ENCODE peak calls at places on chromosome 15, in seven cellular contexts. One of them, this sample, is unnamed.

GRCh38 chr15:68431037-68431791 is 749 bp downstream of the ITGA11 start:
- DNase-seq in CD8-positive, alpha-beta T cell: peak; percentile 5
- DNase-seq in PC-9: no peak
- DNase-seq in heart right ventricle: peak; percentile 47
- DNase-seq in breast epithelium: peak; percentile 16
- DNase-seq in H9: peak; percentile 44
- DNase-seq in adrenal gland: no peak
- DNase-seq in this sample: no peak

GRCh38 chr15:59532770-59533379 is 78.7 kb upstream of the GCNT3 start:
- DNase-seq in PC-9: no peak
- DNase-seq in adrenal gland: peak; percentile 35
- DNase-seq in H9: no peak
- DNase-seq in breast epithelium: no peak
- DNase-seq in CD8-positive, alpha-beta T cell: no peak
- DNase-seq in heart right ventricle: peak; percentile 12
- DNase-seq in this sample: no peak

GRCh38 chr15:82943176-82943575 is 9.3 kb downstream of the HOMER2 start:
- DNase-seq in adrenal gland: no peak
- DNase-seq in breast epithelium: no peak
- DNase-seq in H9: no peak
- DNase-seq in heart right ventricle: no peak
- DNase-seq in CD8-positive, alpha-beta T cell: no peak
- DNase-seq in PC-9: no peak
- DNase-seq in this sample: no peak

GRCh38 chr15:70062321-70062956 is 35.3 kb downstream of the TLE3 start:
- DNase-seq in CD8-positive, alpha-beta T cell: no peak
- DNase-seq in heart right ventricle: peak; percentile 78
- DNase-seq in H9: no peak
- DNase-seq in PC-9: no peak
- DNase-seq in breast epithelium: peak; percentile 93
- DNase-seq in adrenal gland: peak; percentile 71
- DNase-seq in this sample: peak; percentile 54

GRCh38 chr15:91253605-91254004 is 153.5 kb downstream of the SV2B start:
- DNase-seq in breast epithelium: no peak
- DNase-seq in CD8-positive, alpha-beta T cell: no peak
- DNase-seq in adrenal gland: no peak
- DNase-seq in H9: no peak
- DNase-seq in heart right ventricle: no peak
- DNase-seq in PC-9: no peak
- DNase-seq in this sample: no peak

GRCh38 chr15:22979699-22980188 is 424 bp downstream of the CYFIP1 start:
- DNase-seq in breast epithelium: no peak
- DNase-seq in heart right ventricle: peak; percentile 41
- DNase-seq in adrenal gland: no peak
- DNase-seq in PC-9: no peak
- DNase-seq in H9: no peak
- DNase-seq in CD8-positive, alpha-beta T cell: no peak
- DNase-seq in this sample: no peak

GRCh38 chr15:44394062-44394461 is 33.4 kb upstream of the CTDSPL2 start:
- DNase-seq in breast epithelium: no peak
- DNase-seq in H9: no peak
- DNase-seq in PC-9: no peak
- DNase-seq in CD8-positive, alpha-beta T cell: no peak
- DNase-seq in adrenal gland: no peak
- DNase-seq in heart right ventricle: no peak
- DNase-seq in this sample: no peak

GRCh38 chr15:78012643-78013077 is 64.9 kb downstream of the TBC1D2B start:
- DNase-seq in PC-9: peak; percentile 80
- DNase-seq in H9: no peak
- DNase-seq in CD8-positive, alpha-beta T cell: no peak
- DNase-seq in adrenal gland: peak; percentile 72
- DNase-seq in breast epithelium: no peak
- DNase-seq in heart right ventricle: no peak
- DNase-seq in this sample: no peak

GRCh38 chr15:88627463-88627862 is 6.3 kb downstream of the AEN start:
- DNase-seq in heart right ventricle: no peak
- DNase-seq in breast epithelium: no peak
- DNase-seq in CD8-positive, alpha-beta T cell: peak; percentile 77
- DNase-seq in H9: no peak
- DNase-seq in adrenal gland: no peak
- DNase-seq in PC-9: no peak
- DNase-seq in this sample: no peak

GRCh38 chr15:40506964-40507571 is 36.3 kb downstream of the CHST14 start:
- DNase-seq in PC-9: peak; percentile 47
- DNase-seq in H9: peak; percentile 90
- DNase-seq in heart right ventricle: peak; percentile 79
- DNase-seq in breast epithelium: peak; percentile 42
- DNase-seq in adrenal gland: peak; percentile 81
- DNase-seq in CD8-positive, alpha-beta T cell: peak; percentile 63
- DNase-seq in this sample: peak; percentile 60

GRCh38 chr15:29183071-29183831 is 86.4 kb downstream of the NSMCE3 start:
- DNase-seq in adrenal gland: no peak
- DNase-seq in CD8-positive, alpha-beta T cell: no peak
- DNase-seq in H9: no peak
- DNase-seq in breast epithelium: no peak
- DNase-seq in PC-9: no peak
- DNase-seq in heart right ventricle: no peak
- DNase-seq in this sample: no peak

GRCh38 chr15:35738370-35738769 is 192.4 kb upstream of the DPH6 start:
- DNase-seq in PC-9: no peak
- DNase-seq in heart right ventricle: no peak
- DNase-seq in adrenal gland: no peak
- DNase-seq in breast epithelium: no peak
- DNase-seq in CD8-positive, alpha-beta T cell: no peak
- DNase-seq in H9: peak; percentile 33
- DNase-seq in this sample: no peak

GRCh38 chr15:36905908-36906307 is 194.4 kb downstream of the MEIS2 start:
- DNase-seq in breast epithelium: peak; percentile 44
- DNase-seq in CD8-positive, alpha-beta T cell: no peak
- DNase-seq in heart right ventricle: no peak
- DNase-seq in PC-9: no peak
- DNase-seq in H9: no peak
- DNase-seq in adrenal gland: no peak
- DNase-seq in this sample: no peak

GRCh38 chr15:51770902-51771301 is 19.5 kb downstream of the TMOD2 start:
- DNase-seq in breast epithelium: no peak
- DNase-seq in adrenal gland: no peak
- DNase-seq in heart right ventricle: no peak
- DNase-seq in CD8-positive, alpha-beta T cell: no peak
- DNase-seq in PC-9: no peak
- DNase-seq in H9: no peak
- DNase-seq in this sample: no peak

GRCh38 chr15:78208887-78209645 is 25.3 kb downstream of the ACSBG1 start:
- DNase-seq in adrenal gland: peak; percentile 19
- DNase-seq in CD8-positive, alpha-beta T cell: no peak
- DNase-seq in H9: peak; percentile 26
- DNase-seq in breast epithelium: peak; percentile 27
- DNase-seq in PC-9: peak; percentile 71
- DNase-seq in heart right ventricle: peak; percentile 0
- DNase-seq in this sample: no peak

GRCh38 chr15:44397869-44398268 is 29.6 kb upstream of the CTDSPL2 start:
- DNase-seq in H9: no peak
- DNase-seq in breast epithelium: no peak
- DNase-seq in adrenal gland: no peak
- DNase-seq in heart right ventricle: no peak
- DNase-seq in CD8-positive, alpha-beta T cell: no peak
- DNase-seq in PC-9: no peak
- DNase-seq in this sample: no peak

GRCh38 chr15:52021128-52021671 is 2.2 kb downstream of the MAPK6 start:
- DNase-seq in breast epithelium: peak; percentile 34
- DNase-seq in H9: no peak
- DNase-seq in PC-9: peak; percentile 64
- DNase-seq in heart right ventricle: peak; percentile 48
- DNase-seq in adrenal gland: peak; percentile 60
- DNase-seq in CD8-positive, alpha-beta T cell: peak; percentile 68
- DNase-seq in this sample: peak; percentile 49

GRCh38 chr15:50523736-50524318 is 22.6 kb downstream of the USP50 start:
- DNase-seq in H9: no peak
- DNase-seq in heart right ventricle: no peak
- DNase-seq in breast epithelium: no peak
- DNase-seq in adrenal gland: no peak
- DNase-seq in CD8-positive, alpha-beta T cell: no peak
- DNase-seq in PC-9: no peak
- DNase-seq in this sample: no peak

GRCh38 chr15:40282144-40282869 is 557 bp downstream of the ANKRD63 start:
- DNase-seq in adrenal gland: no peak
- DNase-seq in heart right ventricle: no peak
- DNase-seq in CD8-positive, alpha-beta T cell: peak; percentile 49
- DNase-seq in breast epithelium: no peak
- DNase-seq in PC-9: no peak
- DNase-seq in H9: peak; percentile 74
- DNase-seq in this sample: no peak

GRCh38 chr15:40562691-40563090 is 2.2 kb downstream of the CCDC32 start:
- DNase-seq in PC-9: no peak
- DNase-seq in H9: no peak
- DNase-seq in CD8-positive, alpha-beta T cell: no peak
- DNase-seq in breast epithelium: no peak
- DNase-seq in heart right ventricle: no peak
- DNase-seq in adrenal gland: peak; percentile 50
- DNase-seq in this sample: no peak

GRCh38 chr15:34359416-34359815 is 7.6 kb downstream of the LPCAT4 start:
- DNase-seq in PC-9: peak; percentile 37
- DNase-seq in breast epithelium: no peak
- DNase-seq in heart right ventricle: no peak
- DNase-seq in adrenal gland: peak; percentile 39
- DNase-seq in CD8-positive, alpha-beta T cell: no peak
- DNase-seq in H9: no peak
- DNase-seq in this sample: no peak

GRCh38 chr15:64571857-64572291 is 111.5 kb downstream of the ZNF609 start:
- DNase-seq in breast epithelium: no peak
- DNase-seq in H9: no peak
- DNase-seq in CD8-positive, alpha-beta T cell: no peak
- DNase-seq in adrenal gland: no peak
- DNase-seq in heart right ventricle: no peak
- DNase-seq in PC-9: peak; percentile 93
- DNase-seq in this sample: no peak

GRCh38 chr15:32677238-32677750 is 35.8 kb downstream of the SCG5 start:
- DNase-seq in heart right ventricle: no peak
- DNase-seq in CD8-positive, alpha-beta T cell: no peak
- DNase-seq in adrenal gland: no peak
- DNase-seq in H9: no peak
- DNase-seq in breast epithelium: no peak
- DNase-seq in PC-9: no peak
- DNase-seq in this sample: no peak

GRCh38 chr15:87634361-87634760 is 622.2 kb downstream of the NTRK3 start:
- DNase-seq in breast epithelium: no peak
- DNase-seq in CD8-positive, alpha-beta T cell: no peak
- DNase-seq in heart right ventricle: no peak
- DNase-seq in adrenal gland: no peak
- DNase-seq in H9: no peak
- DNase-seq in PC-9: no peak
- DNase-seq in this sample: no peak

GRCh38 chr15:36432162-36432561 is 147.3 kb upstream of the CDIN1 start:
- DNase-seq in PC-9: no peak
- DNase-seq in heart right ventricle: no peak
- DNase-seq in H9: no peak
- DNase-seq in CD8-positive, alpha-beta T cell: no peak
- DNase-seq in adrenal gland: no peak
- DNase-seq in breast epithelium: no peak
- DNase-seq in this sample: no peak

GRCh38 chr15:62638220-62638619 is 404.3 kb upstream of the TPM1 start:
- DNase-seq in heart right ventricle: no peak
- DNase-seq in breast epithelium: no peak
- DNase-seq in adrenal gland: no peak
- DNase-seq in H9: no peak
- DNase-seq in CD8-positive, alpha-beta T cell: no peak
- DNase-seq in PC-9: no peak
- DNase-seq in this sample: no peak
- H3K27ac ChIP-seq in heart right ventricle: no peak overlapping the region
- H3K27ac ChIP-seq in breast epithelium: no peak overlapping the region
- H3K27ac ChIP-seq in adrenal gland: no peak overlapping the region
- H3K27ac ChIP-seq in H9: no peak overlapping the region
- H3K27ac ChIP-seq in CD8-positive, alpha-beta T cell: no peak overlapping the region
- H3K27ac ChIP-seq in PC-9: no peak overlapping the region
- H3K27ac ChIP-seq in this sample: no peak overlapping the region

GRCh38 chr15:100732359-100733055 is 130.1 kb downstream of the ASB7 start:
- DNase-seq in breast epithelium: peak; percentile 82
- DNase-seq in heart right ventricle: no peak
- DNase-seq in adrenal gland: no peak
- DNase-seq in H9: no peak
- DNase-seq in CD8-positive, alpha-beta T cell: no peak
- DNase-seq in PC-9: peak; percentile 81
- DNase-seq in this sample: no peak
- H3K27ac ChIP-seq in breast epithelium: peak overlapping the region; percentile 87
- H3K27ac ChIP-seq in heart right ventricle: no peak overlapping the region
- H3K27ac ChIP-seq in adrenal gland: no peak overlapping the region
- H3K27ac ChIP-seq in H9: no peak overlapping the region
- H3K27ac ChIP-seq in CD8-positive, alpha-beta T cell: no peak overlapping the region
- H3K27ac ChIP-seq in PC-9: peak overlapping the region; percentile 92
- H3K27ac ChIP-seq in this sample: no peak overlapping the region

GRCh38 chr15:85587707-85588441 is 206.9 kb downstream of the KLHL25 start:
- DNase-seq in CD8-positive, alpha-beta T cell: no peak
- DNase-seq in PC-9: peak; percentile 86
- DNase-seq in heart right ventricle: no peak
- DNase-seq in breast epithelium: no peak
- DNase-seq in adrenal gland: no peak
- DNase-seq in H9: no peak
- DNase-seq in this sample: no peak
- H3K27ac ChIP-seq in CD8-positive, alpha-beta T cell: no peak overlapping the region
- H3K27ac ChIP-seq in PC-9: peak overlapping the region; percentile 86
- H3K27ac ChIP-seq in heart right ventricle: peak overlapping the region; percentile 54
- H3K27ac ChIP-seq in breast epithelium: peak overlapping the region; percentile 37
- H3K27ac ChIP-seq in adrenal gland: no peak overlapping the region
- H3K27ac ChIP-seq in H9: no peak overlapping the region
- H3K27ac ChIP-seq in this sample: no peak overlapping the region

GRCh38 chr15:79406191-79406590 is 25.9 kb upstream of the MINAR1 start:
- DNase-seq in heart right ventricle: no peak
- DNase-seq in H9: no peak
- DNase-seq in breast epithelium: no peak
- DNase-seq in adrenal gland: no peak
- DNase-seq in CD8-positive, alpha-beta T cell: no peak
- DNase-seq in PC-9: no peak
- DNase-seq in this sample: no peak

GRCh38 chr15:79412429-79412828 is 19.7 kb upstream of the MINAR1 start:
- DNase-seq in CD8-positive, alpha-beta T cell: no peak
- DNase-seq in H9: no peak
- DNase-seq in adrenal gland: no peak
- DNase-seq in PC-9: no peak
- DNase-seq in heart right ventricle: no peak
- DNase-seq in breast epithelium: no peak
- DNase-seq in this sample: no peak

GRCh38 chr15:79408041-79408440 is 24.1 kb upstream of the MINAR1 start:
- DNase-seq in PC-9: no peak
- DNase-seq in adrenal gland: no peak
- DNase-seq in H9: no peak
- DNase-seq in CD8-positive, alpha-beta T cell: no peak
- DNase-seq in heart right ventricle: no peak
- DNase-seq in breast epithelium: no peak
- DNase-seq in this sample: no peak

GRCh38 chr15:79416876-79417275 is 15.3 kb upstream of the MINAR1 start:
- DNase-seq in CD8-positive, alpha-beta T cell: no peak
- DNase-seq in H9: no peak
- DNase-seq in PC-9: no peak
- DNase-seq in adrenal gland: no peak
- DNase-seq in breast epithelium: no peak
- DNase-seq in heart right ventricle: no peak
- DNase-seq in this sample: no peak

DNA sequence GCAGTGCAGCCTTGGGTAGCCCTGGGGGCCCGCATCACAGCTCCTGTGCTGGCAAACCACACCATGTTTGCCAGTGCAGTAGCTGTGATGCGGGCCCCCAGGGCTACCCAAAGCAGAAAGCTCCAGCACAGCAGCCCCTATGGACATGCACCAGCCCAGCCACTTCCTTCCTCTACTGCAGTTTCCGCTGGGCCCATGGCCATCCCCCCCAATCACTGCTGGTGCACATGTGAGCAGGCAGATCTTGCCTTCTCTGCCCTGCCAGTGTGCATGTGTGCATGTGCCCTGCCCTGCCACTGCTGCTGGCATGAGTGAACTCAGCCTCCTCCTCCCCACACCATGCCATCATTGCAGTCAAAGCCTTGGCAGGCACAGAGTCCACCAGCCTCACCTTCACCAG is 20.1 kb upstream of the MINAR1 start:
- DNase-seq in H9: no peak
- DNase-seq in CD8-positive, alpha-beta T cell: no peak
- DNase-seq in adrenal gland: no peak
- DNase-seq in heart right ventricle: no peak
- DNase-seq in PC-9: no peak
- DNase-seq in breast epithelium: no peak
- DNase-seq in this sample: no peak
- H3K27ac ChIP-seq in H9: no peak overlapping the region
- H3K27ac ChIP-seq in CD8-positive, alpha-beta T cell: no peak overlapping the region
- H3K27ac ChIP-seq in adrenal gland: no peak overlapping the region
- H3K27ac ChIP-seq in heart right ventricle: no peak overlapping the region
- H3K27ac ChIP-seq in PC-9: no peak overlapping the region
- H3K27ac ChIP-seq in breast epithelium: no peak overlapping the region
- H3K27ac ChIP-seq in this sample: no peak overlapping the region